ENCODE peak calls at places on chromosomes 4 and X, in five cellular contexts. E, K, N, I and U are unnamed samples.
A peak's percentile ranks its signal among the peaks of the same experiment; 100 is the strongest.

GRCh38 chr4:53346920-53347852 is 18.7 kb downstream of the SCFD2 start:
- DNase-seq in K (no peak), N (no peak), E (no peak), I (no peak), U (no peak)

GRCh38 chr4:167906851-167907250 is 185.5 kb upstream of the ANXA10 start:
- DNase-seq in I (no peak), E (no peak), N (no peak), K (no peak), U (no peak)

GRCh38 chrX:48472851-48473717 is 2.9 kb upstream of the FTSJ1 start:
- DNase-seq in E (no peak), N (no peak), I (no peak), K (no peak), U (peak; percentile 40)

GRCh38 chr4:4645743-4646142 is 103.9 kb upstream of the STX18 start:
- DNase-seq in N (no peak), E (no peak), I (no peak), K (no peak), U (no peak)

GRCh38 chr4:158814636-158815035 is 45.8 kb downstream of the FNIP2 start:
- DNase-seq in E (no peak), K (no peak), N (no peak), I (no peak), U (no peak)

GRCh38 chrX:63349307-63349706 is 1.8 kb downstream of the SPIN4 start:
- DNase-seq in E (no peak), N (peak; percentile 10), I (no peak), K (no peak), U (peak; percentile 2)

GRCh38 chr4:151997461-151997860 is 236.7 kb upstream of the GATB start:
- DNase-seq in N (no peak), K (no peak), E (no peak), I (no peak), U (no peak)

GRCh38 chrX:129495941-129496340 is 27.3 kb downstream of the SMARCA1 start:
- DNase-seq in E (no peak), N (no peak), I (no peak), K (no peak), U (no peak)

GRCh38 chrX:125202486-125203378 is 116.9 kb upstream of the TEX13C start:
- DNase-seq in N (no peak), E (no peak), K (no peak), I (no peak), U (peak; percentile 28)

GRCh38 chr4:152408514-152409327 is 127.2 kb downstream of the FBXW7 start:
- DNase-seq in K (no peak), E (peak; percentile 37), N (peak; percentile 13), I (no peak), U (peak; percentile 83)

GRCh38 chr4:21386166-21386780 is 562.3 kb downstream of the KCNIP4 start:
- DNase-seq in K (no peak), I (no peak), N (no peak), E (no peak), U (no peak)

GRCh38 chr4:70651864-70652506 is 14.3 kb downstream of the JCHAIN start:
- DNase-seq in I (no peak), E (peak; percentile 27), K (no peak), N (no peak), U (peak; percentile 79)

GRCh38 chr4:11748169-11748872 is 319.6 kb upstream of the HS3ST1 start:
- DNase-seq in N (no peak), I (no peak), K (no peak), E (no peak), U (no peak)

GRCh38 chr4:139975830-139976272 is 178.1 kb downstream of the MAML3 start:
- DNase-seq in K (no peak), E (no peak), I (no peak), N (no peak), U (no peak)

GRCh38 chr4:158998624-158999023 is 104.3 kb upstream of the RAPGEF2 start:
- DNase-seq in K (no peak), N (no peak), I (no peak), E (no peak), U (no peak)

GRCh38 chrX:153703036-153703370 is 15.3 kb downstream of the SLC6A8 start:
- DNase-seq in N (no peak), E (no peak), K (no peak), I (no peak), U (no peak)

GRCh38 chr4:148216866-148217814 is 225.1 kb downstream of the NR3C2 start:
- DNase-seq in E (no peak), K (peak; percentile 41), I (no peak), N (no peak), U (no peak)

GRCh38 chr4:71230258-71230594 is 108.6 kb upstream of the SLC4A4 start:
- DNase-seq in E (no peak), N (no peak), I (no peak), K (no peak), U (no peak)

GRCh38 chr4:26088433-26088928 is 174.5 kb downstream of the SMIM20 start:
- DNase-seq in K (peak; percentile 80), N (no peak), E (no peak), I (no peak), U (no peak)

GRCh38 chr4:37889849-37890500 is 909 bp upstream of the TBC1D1 start:
- DNase-seq in N (no peak), I (no peak), E (no peak), K (no peak), U (peak; percentile 62)

GRCh38 chr4:46676364-46676763 is 232.7 kb downstream of the COX7B2 start:
- DNase-seq in I (no peak), E (no peak), K (no peak), N (no peak), U (peak; percentile 65)

GRCh38 chr4:20084488-20084887 is 167.2 kb upstream of the SLIT2 start:
- DNase-seq in E (no peak), K (no peak), N (peak; percentile 13), I (no peak), U (no peak)

GRCh38 chr4:95761871-95762270 is 78.0 kb upstream of the PDHA2 start:
- DNase-seq in N (no peak), E (no peak), K (no peak), I (no peak), U (no peak)

GRCh38 chr4:66567551-66567950 is 897.3 kb upstream of the EPHA5 start:
- DNase-seq in E (no peak), N (no peak), K (no peak), I (no peak), U (no peak)

GRCh38 chrX:47706575-47706974 is 47.6 kb upstream of the UXT start:
- DNase-seq in N (no peak), I (no peak), K (no peak), E (no peak), U (no peak)

GRCh38 chr4:36254355-36254754 is 10.0 kb upstream of the ARAP2 start:
- DNase-seq in K (no peak), N (no peak), I (no peak), E (no peak), U (no peak)

GRCh38 chrX:22097295-22097694 is 65.2 kb downstream of the PHEX start:
- DNase-seq in K (no peak), E (no peak), N (no peak), I (no peak), U (no peak)

GRCh38 chrX:85977218-85977617 is 70.1 kb downstream of the CHM start:
- DNase-seq in N (no peak), E (no peak), K (peak; percentile 4), I (no peak), U (no peak)

GRCh38 chr4:177385576-177386320 is 56.5 kb downstream of the AGA start:
- DNase-seq in K (no peak), N (no peak), E (no peak), I (no peak), U (no peak)

GRCh38 chrX:79719568-79720231 is 294.9 kb upstream of the TBX22 start:
- DNase-seq in I (no peak), K (no peak), E (no peak), N (no peak), U (no peak)

GRCh38 chr4:72564184-72564583 is 4.8 kb downstream of the ADAMTS3 start:
- DNase-seq in E (no peak), I (no peak), K (no peak), N (no peak), U (no peak)

GRCh38 chrX:137575596-137576255 is 9.8 kb downstream of the ZIC3 start:
- DNase-seq in I (no peak), N (no peak), E (no peak), K (no peak), U (peak; percentile 53)
- TF ChIP-seq CREB1 in I (no peak), N (no peak), E (no peak), K (no peak), U (no peak)

GRCh38 chr4:56656346-56656643 is 24.8 kb downstream of the HOPX start:
- DNase-seq in E (no peak), I (no peak), K (no peak), N (no peak), U (peak; percentile 49)

GRCh38 chr4:56655627-56656345 is 25.3 kb downstream of the HOPX start:
- DNase-seq in I (no peak), E (no peak), N (no peak), K (no peak), U (peak; percentile 33)

GRCh38 chr4:56653461-56654237 is 27.4 kb downstream of the HOPX start:
- DNase-seq in I (no peak), N (no peak), K (no peak), E (no peak), U (peak; percentile 9)

GRCh38 chr4:56654238-56654632 is 26.9 kb downstream of the HOPX start:
- DNase-seq in K (no peak), I (no peak), E (no peak), N (no peak), U (no peak)

DNA sequence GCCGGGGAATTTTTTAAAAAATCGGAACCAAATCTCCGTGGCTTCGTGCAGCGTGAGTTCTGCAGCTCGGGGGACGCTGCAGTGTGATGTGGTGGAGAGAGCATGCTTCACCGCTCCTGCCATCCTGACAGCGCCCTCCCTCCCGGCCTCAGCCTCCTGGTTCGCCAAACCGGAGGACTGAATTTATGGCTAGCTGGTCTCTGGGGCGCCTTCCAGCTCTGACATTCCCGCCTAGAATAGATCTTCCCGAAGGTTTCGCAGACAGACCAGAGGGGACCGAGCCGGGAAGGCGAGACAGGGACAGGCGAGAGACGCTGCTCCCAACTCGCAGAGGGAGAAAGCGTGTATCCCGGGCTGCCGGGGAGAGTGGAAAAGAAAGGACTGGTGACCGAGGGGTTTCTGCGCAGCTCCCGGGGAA is 25.9 kb downstream of the HOPX start:
- DNase-seq in N (no peak), K (no peak), I (peak; percentile 25), E (no peak), U (peak; percentile 76)
- H3K4me3 ChIP-seq in N (no peak overlapping the region), K (no peak overlapping the region), I (peak overlapping the region; percentile 50), E (no peak overlapping the region), U (peak overlapping the region; percentile 65)

GRCh38 chrX:110407910-110408545 is 49.4 kb downstream of the RTL9 start:
- DNase-seq in K (no peak), N (peak; percentile 57), I (no peak), E (peak; percentile 37), U (peak; percentile 80)
- TF ChIP-seq CREB1 in K (no peak), N (no peak), I (no peak), E (no peak), U (no peak)

DNA sequence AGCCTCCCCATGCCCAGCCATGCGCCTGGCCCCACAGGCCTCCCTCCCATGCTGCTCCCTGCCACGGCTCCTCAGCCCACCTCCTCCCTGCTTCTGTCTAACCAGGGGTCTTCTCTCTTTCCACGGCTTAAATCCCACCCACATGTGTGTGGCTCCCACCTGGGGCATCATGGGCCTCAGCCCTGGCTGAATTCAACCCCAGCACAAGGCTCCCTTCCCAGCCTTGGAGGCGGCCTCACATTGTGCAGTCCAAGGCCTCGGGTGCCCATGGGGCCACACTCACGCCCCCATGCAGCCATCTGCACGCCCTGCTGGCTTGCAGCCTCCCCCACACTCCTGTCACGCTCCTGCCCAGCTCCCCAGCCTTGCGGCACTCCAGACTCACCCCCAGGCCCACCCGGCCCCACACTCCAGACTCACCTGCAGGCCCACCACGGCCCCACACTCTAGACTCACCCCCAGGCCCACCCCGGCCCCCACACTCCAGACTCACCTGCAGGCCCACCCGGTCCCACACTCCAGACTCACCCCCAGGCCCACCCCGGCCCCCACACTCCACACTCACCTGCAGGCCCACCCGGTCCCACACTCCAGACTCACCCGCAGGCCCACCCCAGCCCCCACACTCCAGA is 27.0 kb downstream of the MAEA start:
- DNase-seq in E (no peak), K (no peak), N (no peak), I (no peak), U (no peak)
- H3K4me3 ChIP-seq in E (no peak overlapping the region), K (no peak overlapping the region), N (no peak overlapping the region), I (no peak overlapping the region), U (no peak overlapping the region)